ENCODE peak calls at places on chromosomes 11 and 22, in five cellular contexts. V is OCI-LY7, X is IMR-90, B is hepatocyte, O is GM23248. Q is an unnamed sample.

GRCh38 chr11:106471273-106471672 is 393.8 kb downstream of the AASDHPPT start:
- DNase-seq in O (no peak), V (no peak), X (peak; percentile 44), B (peak; percentile 29), Q (peak; percentile 30)

GRCh38 chr11:20536784-20537183 is 62.6 kb upstream of the SLC6A5 start:
- DNase-seq in B (no peak), X (no peak), O (no peak), V (no peak), Q (no peak)

GRCh38 chr11:10288881-10289764 is 4.9 kb downstream of the SBF2 start:
- DNase-seq in V (no peak), X (no peak), O (no peak), B (peak; percentile 74), Q (no peak)

GRCh38 chr22:37165066-37165465 is 15.3 kb upstream of the IL2RB start:
- DNase-seq in O (no peak), B (no peak), X (no peak), V (no peak), Q (peak; percentile 48)

GRCh38 chr11:47355283-47356128 is 3.0 kb upstream of the MYBPC3 start:
- DNase-seq in V (no peak), B (peak; percentile 96), X (peak; percentile 88), O (peak; percentile 97), Q (peak; percentile 99)

GRCh38 chr11:22809893-22810292 is 19.7 kb downstream of the SVIP start:
- DNase-seq in B (no peak), O (no peak), V (no peak), X (no peak), Q (no peak)

GRCh38 chr11:58592760-58593472 is 14.1 kb downstream of the ZFP91 start:
- DNase-seq in V (no peak), X (no peak), O (no peak), B (peak; percentile 13), Q (no peak)

GRCh38 chr11:1510928-1511327 is 24.3 kb upstream of the MOB2 start:
- DNase-seq in X (no peak), B (no peak), V (no peak), O (peak; percentile 12), Q (no peak)

GRCh38 chr22:21051836-21052400 is 6.2 kb downstream of the LRRC74B start:
- DNase-seq in X (peak; percentile 21), V (no peak), B (no peak), O (peak; percentile 33), Q (no peak)

GRCh38 chr22:44085743-44086741 is 61.9 kb downstream of the PARVB start:
- DNase-seq in O (peak; percentile 90), V (peak; percentile 59), X (peak; percentile 53), B (peak; percentile 65), Q (peak; percentile 78)

GRCh38 chr11:106311531-106312230 is 234.2 kb downstream of the AASDHPPT start:
- DNase-seq in X (no peak), V (no peak), O (peak; percentile 38), B (no peak), Q (no peak)

GRCh38 chr22:42910221-42910942 is 53.3 kb upstream of the ARFGAP3 start:
- DNase-seq in B (no peak), X (no peak), O (no peak), V (no peak), Q (peak; percentile 52)

GRCh38 chr11:68977781-68978625 is 2.8 kb downstream of the MRGPRD start:
- DNase-seq in O (no peak), B (peak; percentile 1), X (no peak), V (no peak), Q (peak; percentile 65)

GRCh38 chr22:24157783-24158170 is 23.5 kb upstream of the SUSD2 start:
- DNase-seq in B (no peak), V (no peak), X (no peak), O (peak; percentile 70), Q (peak; percentile 94)

GRCh38 chr11:112381578-112381977 is 120.9 kb upstream of the PLET1 start:
- DNase-seq in X (no peak), V (no peak), O (no peak), B (no peak), Q (no peak)

GRCh38 chr22:46578251-46578823 is 40.9 kb upstream of the CELSR1 start:
- DNase-seq in O (peak; percentile 26), B (peak; percentile 8), X (no peak), V (no peak), Q (peak; percentile 78)

GRCh38 chr11:79087238-79087956 is 353.4 kb downstream of the TENM4 start:
- DNase-seq in V (no peak), X (peak; percentile 62), O (peak; percentile 8), B (peak; percentile 30), Q (no peak)

GRCh38 chr22:29914165-29914564 is 31.2 kb downstream of the MTMR3 start:
- DNase-seq in O (peak; percentile 90), V (no peak), B (peak; percentile 10), X (peak; percentile 83), Q (peak; percentile 82)

GRCh38 chr11:66081505-66081904 is 11.4 kb downstream of the PACS1 start:
- DNase-seq in O (peak; percentile 29), X (no peak), V (peak; percentile 92), B (peak; percentile 29), Q (no peak)

GRCh38 chr22:31340360-31340759 is 5.8 kb downstream of the PATZ1 start:
- DNase-seq in X (no peak), B (peak; percentile 25), V (no peak), O (no peak), Q (peak; percentile 37)

GRCh38 chr11:33659370-33660139 is 41.1 kb downstream of the C11orf91 start:
- DNase-seq in B (no peak), O (no peak), V (no peak), X (no peak), Q (no peak)

GRCh38 chr11:61896665-61897386 is 5.5 kb upstream of the FADS3 start:
- DNase-seq in X (no peak), O (no peak), B (no peak), V (no peak), Q (no peak)
- H2AFZ ChIP-seq in X (no peak overlapping the region), O (no peak overlapping the region), B (no peak overlapping the region), V (no peak overlapping the region), Q (no peak overlapping the region)

GRCh38 chr22:50527921-50528681 is 1.7 kb downstream of the TYMP start:
- DNase-seq in O (no peak), V (peak; percentile 20), X (no peak), B (no peak), Q (peak; percentile 86)
- H3K4me3 ChIP-seq in O (no peak overlapping the region), V (no peak overlapping the region), X (no peak overlapping the region), B (no peak overlapping the region), Q (no peak overlapping the region)

GRCh38 chr22:16781764-16782329 is 43.4 kb downstream of the XKR3 start:
- DNase-seq in X (no peak), V (no peak), O (no peak), B (no peak), Q (no peak)

GRCh38 chr22:16781074-16781763 is 44.0 kb downstream of the XKR3 start:
- DNase-seq in X (no peak), B (no peak), V (no peak), O (no peak), Q (no peak)

GRCh38 chr22:16776088-16776487 is 49.1 kb downstream of the XKR3 start:
- DNase-seq in O (no peak), X (no peak), V (no peak), B (no peak), Q (no peak)

GRCh38 chr22:16774911-16775529 is 50.2 kb downstream of the XKR3 start:
- DNase-seq in B (no peak), O (peak; percentile 4), V (no peak), X (no peak), Q (no peak)

GRCh38 chr22:16777284-16777924 is 47.8 kb downstream of the XKR3 start:
- DNase-seq in X (no peak), O (no peak), V (no peak), B (no peak), Q (no peak)
- H3K9me3 ChIP-seq in X (peaks cover 22% of the 10 kb centered on the region), O (no peaks in the 10 kb centered on the region), V (no peaks in the 10 kb centered on the region), B (no peaks in the 10 kb centered on the region), Q (no peaks in the 10 kb centered on the region)

GRCh38 chr11:128171496-128171895 is 415.9 kb downstream of the ETS1 start:
- DNase-seq in O (peak; percentile 42), B (no peak), X (peak; percentile 20), V (no peak), Q (no peak)

GRCh38 chr11:128172046-128172878 is 415.1 kb downstream of the ETS1 start:
- DNase-seq in X (peak; percentile 86), O (peak; percentile 87), B (peak; percentile 89), V (peak; percentile 80), Q (peak; percentile 90)

GRCh38 chr11:128179049-128179448 is 408.3 kb downstream of the ETS1 start:
- DNase-seq in O (no peak), B (no peak), V (no peak), X (no peak), Q (no peak)

GRCh38 chr11:128179512-128179911 is 407.8 kb downstream of the ETS1 start:
- DNase-seq in B (peak; percentile 35), X (no peak), V (no peak), O (peak; percentile 23), Q (no peak)

GRCh38 chr11:128174465-128175101 is 412.8 kb downstream of the ETS1 start:
- DNase-seq in B (no peak), V (no peak), X (peak; percentile 67), O (peak; percentile 72), Q (no peak)
- H2AFZ ChIP-seq in B (no peak overlapping the region), V (no peak overlapping the region), X (peak overlapping the region; percentile 52), O (peak overlapping the region; percentile 18), Q (peak overlapping the region; percentile 1)

GRCh38 chr11:62922653-62923371 is 1.6 kb upstream of the CHRM1 start:
- DNase-seq in X (no peak), O (peak; percentile 68), V (peak; percentile 15), B (no peak), Q (peak; percentile 84)
- H3K4me3 ChIP-seq in X (no peak overlapping the region), O (peak overlapping the region; percentile 54), V (no peak overlapping the region), B (no peak overlapping the region), Q (no peak overlapping the region)

Q was measured in osteoblast.